ENCODE peak calls at places on chromosomes 1 and 21, in seven cellular contexts. N is CD4-positive, alpha-beta T cell; T is dorsolateral prefrontal cortex; V is H9; X is OCI-LY7; A is astrocyte; G is RWPE1. I is an unnamed sample.

GRCh38 chr1:147236959-147237791 is 5.3 kb upstream of the CHD1L start:
- DNase-seq in T (no peak), V (no peak), X (no peak), G (no peak), A (no peak), N (no peak), I (no peak)

GRCh38 chr1:205345761-205346160 is 11.0 kb downstream of the KLHDC8A start:
- DNase-seq in V (no peak), T (no peak), G (no peak), X (no peak), A (no peak), N (no peak), I (no peak)

GRCh38 chr1:15148975-15149374 is 4.6 kb upstream of the TMEM51 start:
- DNase-seq in T (no peak), G (no peak), N (no peak), A (no peak), V (no peak), X (no peak), I (no peak)

GRCh38 chr21:34908424-34909055 is 140.6 kb downstream of the RUNX1 start:
- DNase-seq in A (no peak), N (no peak), X (no peak), G (no peak), T (no peak), V (no peak), I (no peak)

GRCh38 chr1:97192872-97193572 is 471.4 kb downstream of the PTBP2 start:
- DNase-seq in T (no peak), A (peak), X (no peak), N (no peak), V (no peak), G (peak), I (no peak)

GRCh38 chr1:40404670-40405462 is 31.3 kb downstream of the SMAP2 start:
- DNase-seq in G (peak), A (peak), V (no peak), N (no peak), X (peak), T (no peak), I (no peak)

GRCh38 chr1:179380299-179380698 is 14.5 kb downstream of the AXDND1 start:
- DNase-seq in T (no peak), G (no peak), V (no peak), A (no peak), X (no peak), N (no peak), I (no peak)

GRCh38 chr1:81690881-81691453 is 109.8 kb upstream of the ADGRL2 start:
- DNase-seq in X (no peak), V (no peak), G (no peak), T (no peak), N (no peak), A (no peak), I (no peak)

GRCh38 chr1:226816585-226816984 is 53.8 kb upstream of the PSEN2 start:
- DNase-seq in V (no peak), A (peak), G (no peak), T (no peak), X (no peak), N (no peak), I (no peak)

GRCh38 chr1:66589326-66589725 is 55.4 kb downstream of the SGIP1 start:
- DNase-seq in V (no peak), A (no peak), X (no peak), N (no peak), T (no peak), G (no peak), I (no peak)

GRCh38 chr1:36883315-36883949 is 150.9 kb downstream of the GRIK3 start:
- DNase-seq in A (no peak), V (peak), G (no peak), X (no peak), N (no peak), T (peak), I (peak)

GRCh38 chr1:201480231-201481003 is 11.4 kb upstream of the PHLDA3 start:
- DNase-seq in X (peak), G (peak), A (no peak), T (no peak), V (peak), N (peak), I (peak)

GRCh38 chr21:33198346-33199135 is 31.2 kb upstream of the IFNAR2 start:
- DNase-seq in X (no peak), G (no peak), V (no peak), A (peak), N (no peak), T (no peak), I (no peak)

GRCh38 chr1:78814176-78814575 is 164.5 kb downstream of the IFI44 start:
- DNase-seq in N (no peak), G (no peak), V (no peak), X (no peak), A (no peak), T (no peak), I (no peak)

GRCh38 chr1:231918239-231919015 is 291.8 kb downstream of the DISC1 start:
- DNase-seq in A (peak), N (no peak), T (no peak), G (no peak), X (no peak), V (no peak), I (no peak)

GRCh38 chr1:205424881-205425635 is 3.2 kb upstream of the LEMD1 start:
- DNase-seq in X (no peak), A (no peak), G (no peak), V (no peak), T (no peak), N (no peak), I (no peak)

GRCh38 chr21:42113926-42114409 is 42.9 kb downstream of the UMODL1 start:
- DNase-seq in X (no peak), T (no peak), A (no peak), G (peak), V (no peak), N (no peak), I (no peak)

GRCh38 chr1:228207381-228207810 is 448 bp upstream of the OBSCN start:
- DNase-seq in N (no peak), G (no peak), T (no peak), X (no peak), V (no peak), A (no peak), I (no peak)

GRCh38 chr1:98870959-98871903 is 133.4 kb downstream of the PLPPR5 start:
- DNase-seq in T (no peak), A (peak), X (peak), V (no peak), G (no peak), N (no peak), I (no peak)

GRCh38 chr1:173113015-173113741 is 62.4 kb upstream of the TNFSF18 start:
- DNase-seq in T (no peak), A (peak), X (no peak), G (peak), V (no peak), N (no peak), I (no peak)

GRCh38 chr1:118954286-118954890 is 33.8 kb downstream of the TBX15 start:
- DNase-seq in N (no peak), A (no peak), G (no peak), V (no peak), X (no peak), T (no peak), I (no peak)

GRCh38 chr21:26581818-26582217 is 8.7 kb upstream of the CYYR1 start:
- DNase-seq in X (no peak), A (no peak), G (no peak), T (no peak), V (no peak), N (no peak), I (no peak)

GRCh38 chr21:17784604-17785402 is 34.4 kb downstream of the C21orf91 start:
- DNase-seq in V (no peak), N (no peak), A (peak), T (no peak), G (no peak), X (peak), I (no peak)

GRCh38 chr1:154481058-154481457 is 21.0 kb upstream of the TDRD10 start:
- DNase-seq in X (no peak), V (no peak), N (no peak), A (no peak), G (no peak), T (no peak), I (no peak)

GRCh38 chr1:201999625-202000238 is 10.7 kb upstream of the ELF3 start:
- DNase-seq in V (peak), A (no peak), T (no peak), G (peak), N (no peak), X (peak), I (no peak)

GRCh38 chr1:218371927-218372672 is 27.0 kb downstream of the TGFB2 start:
- DNase-seq in G (no peak), V (no peak), A (peak), N (no peak), X (no peak), T (no peak), I (no peak)

GRCh38 chr1:155091071-155092051 is 12.7 kb downstream of the EFNA3 start:
- DNase-seq in N (peak), V (peak), X (peak), T (peak), G (peak), A (peak), I (peak)

GRCh38 chr1:44547837-44548236 is 126.4 kb downstream of the TMEM53 start:
- DNase-seq in V (no peak), N (no peak), G (no peak), T (no peak), A (no peak), X (no peak), I (no peak)

GRCh38 chr1:155166006-155166372 is 7.1 kb downstream of the KRTCAP2 start:
- DNase-seq in G (no peak), N (no peak), T (no peak), A (no peak), X (no peak), V (peak), I (peak)

GRCh38 chr1:233244183-233244582 is 51.3 kb downstream of the PCNX2 start:
- DNase-seq in G (no peak), X (no peak), A (peak), T (no peak), N (no peak), V (no peak), I (no peak)
- TF ChIP-seq CTCF in G (no peak), X (no peak), A (no peak), T (no peak), N (no peak), V (no peak), I (no peak)

DNA sequence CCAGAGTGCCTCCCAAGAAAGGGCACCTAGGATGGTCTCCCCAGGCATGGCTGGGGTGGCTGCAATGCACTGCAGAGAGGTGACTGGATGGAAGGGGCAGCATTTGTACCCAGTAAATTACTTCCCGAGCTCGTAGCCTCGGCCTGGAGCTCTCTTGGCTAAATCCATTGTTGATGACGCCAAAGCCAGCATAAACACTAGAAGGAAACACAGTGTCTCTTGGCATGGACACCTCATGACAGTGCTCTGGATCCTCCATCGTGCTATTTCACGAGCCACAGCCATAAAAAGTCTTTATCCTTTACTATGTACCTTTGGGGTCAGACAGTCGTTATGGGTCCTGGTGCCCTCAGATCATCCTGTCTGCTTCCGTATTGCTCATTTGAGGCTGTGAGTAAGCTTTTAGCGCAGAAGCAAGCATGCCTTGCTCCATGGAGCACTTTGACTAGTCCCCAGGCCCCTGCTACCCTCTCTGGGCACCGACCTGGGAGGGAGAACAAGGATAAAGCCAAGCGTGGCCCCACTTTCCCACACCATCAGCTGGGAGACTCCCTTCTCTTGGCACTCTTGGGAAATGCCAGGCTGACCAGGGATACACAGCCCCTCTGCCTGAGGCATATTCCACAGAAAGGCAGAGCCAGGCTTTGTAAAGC is 10.3 kb upstream of the PRELP start:
- DNase-seq in G (no peak), V (no peak), N (no peak), A (no peak), X (no peak), T (no peak), I (peak)
- H3K27ac ChIP-seq in G (no peak), V (no peak), N (no peak), A (no peak), X (no peak), T (peak), I (peak)

DNA sequence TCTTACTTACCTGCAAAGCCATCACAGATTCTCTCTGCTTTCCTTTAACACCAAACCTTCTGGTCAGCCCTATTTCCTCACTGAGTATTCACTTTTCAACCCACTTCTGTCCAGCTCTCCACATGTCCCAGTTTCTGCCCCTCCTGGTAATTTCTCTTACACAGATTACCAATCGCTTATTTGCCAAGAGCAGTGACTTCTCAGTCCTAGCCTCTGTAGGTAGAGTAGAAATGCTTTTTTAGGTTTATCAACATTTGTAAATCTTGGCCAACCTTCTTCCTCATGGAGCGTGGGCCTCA is 33.6 kb upstream of the LRRC8C start:
- DNase-seq in T (no peak), A (no peak), V (no peak), N (no peak), X (no peak), G (no peak), I (no peak)
- TF ChIP-seq CTCF in T (no peak), A (no peak), V (peak), N (peak), X (peak), G (peak), I (no peak)

DNA sequence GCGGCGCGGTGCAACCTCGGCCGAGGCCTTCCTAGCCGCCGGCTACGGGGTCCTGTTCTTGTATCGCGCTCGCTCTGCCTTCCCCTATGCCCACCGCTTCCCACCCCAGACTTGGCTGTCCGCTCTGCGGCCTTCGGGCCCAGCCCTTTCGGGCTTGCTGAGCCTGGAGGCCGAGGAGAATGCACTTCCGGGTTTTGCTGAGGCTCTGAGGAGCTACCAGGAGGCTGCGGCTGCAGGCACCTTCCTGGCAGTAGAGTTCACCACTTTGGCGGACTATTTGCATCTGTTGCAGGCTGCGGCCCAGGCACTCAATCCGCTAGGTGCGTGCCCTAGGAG is 379 bp downstream of the PPCS start:
- DNase-seq in A (peak), N (peak), G (peak), T (no peak), V (peak), X (peak), I (peak)
- H3K27ac ChIP-seq in A (peak), N (peak), G (peak), T (peak), V (no peak), X (peak), I (peak)

GRCh38 chr1:156677616-156678596 is 699 bp upstream of the NES start:
- DNase-seq in N (no peak), T (peak), X (peak), A (peak), V (peak), G (peak), I (no peak)
- TF ChIP-seq CTCF in N (peak), T (peak), X (peak), A (peak), V (peak), G (peak), I (peak)

GRCh38 chr1:9294440-9294773 is 1.7 kb downstream of the SPSB1 start:
- DNase-seq in X (peak), V (no peak), T (no peak), A (peak), N (no peak), G (peak), I (no peak)
- H3K27ac ChIP-seq in X (no peak), V (no peak), T (peak), A (peak), N (no peak), G (peak), I (peak)